ENCODE peak calls at places on chromosomes 12 and 14, in six cellular contexts. J is ascending aorta, K is tibial artery, F is cardiac muscle cell, U is IMR-90, G is spleen. B is an unnamed sample.

GRCh38 chr14:56487761-56488160 is 91.8 kb upstream of the TMEM260 start:
- DNase-seq in J (no peak), K (no peak), F (no peak), U (peak), G (no peak), B (no peak)

GRCh38 chr14:51095854-51096823 is 1.2 kb upstream of the TRIM9 start:
- DNase-seq in J (no peak), K (no peak), F (no peak), U (peak), G (no peak), B (no peak)

GRCh38 chr12:123233505-123234299 is 466 bp downstream of the MTRFR start:
- DNase-seq in J (no peak), K (no peak), F (no peak), U (no peak), G (no peak), B (no peak)

GRCh38 chr12:93062100-93062419 is 133.0 kb upstream of the EEA1 start:
- DNase-seq in J (no peak), K (no peak), F (no peak), U (no peak), G (no peak), B (no peak)

GRCh38 chr14:96512602-96513397 is 10.6 kb downstream of the PAPOLA start:
- DNase-seq in J (no peak), K (no peak), F (no peak), U (no peak), G (no peak), B (no peak)

GRCh38 chr12:96343347-96343954 is 56.8 kb downstream of the CDK17 start:
- DNase-seq in J (no peak), K (no peak), F (no peak), U (peak), G (no peak), B (no peak)

GRCh38 chr14:77660754-77661153 is 44.3 kb upstream of the SPTLC2 start:
- DNase-seq in J (no peak), K (no peak), F (no peak), U (no peak), G (no peak), B (no peak)

GRCh38 chr12:13472690-13473089 is 276.2 kb downstream of the EMP1 start:
- DNase-seq in J (no peak), K (no peak), F (no peak), U (peak), G (no peak), B (no peak)

GRCh38 chr14:77044776-77045569 is 16.5 kb upstream of the IRF2BPL start:
- DNase-seq in J (no peak), K (no peak), F (no peak), U (no peak), G (no peak), B (no peak)

GRCh38 chr14:35286707-35287106 is 5.5 kb upstream of the PSMA6 start:
- DNase-seq in J (no peak), K (no peak), F (no peak), U (no peak), G (no peak), B (no peak)

GRCh38 chr14:75088566-75089373 is 19.3 kb downstream of the ZC2HC1C start:
- DNase-seq in J (no peak), K (no peak), F (peak), U (peak), G (no peak), B (no peak)

GRCh38 chr14:76784881-76785280 is 23.6 kb downstream of the VASH1 start:
- DNase-seq in J (no peak), K (peak), F (peak), U (peak), G (peak), B (no peak)

GRCh38 chr12:45124485-45125155 is 73.7 kb upstream of the DBX2 start:
- DNase-seq in J (no peak), K (no peak), F (no peak), U (no peak), G (no peak), B (no peak)

GRCh38 chr12:30546121-30546520 is 149.5 kb downstream of the IPO8 start:
- DNase-seq in J (no peak), K (no peak), F (no peak), U (no peak), G (no peak), B (no peak)

GRCh38 chr12:51601241-51601640 is 10.2 kb downstream of the SCN8A start:
- DNase-seq in J (no peak), K (no peak), F (no peak), U (no peak), G (no peak), B (no peak)

GRCh38 chr12:51598156-51598555 is 7.1 kb downstream of the SCN8A start:
- DNase-seq in J (no peak), K (no peak), F (no peak), U (no peak), G (no peak), B (no peak)

DNA sequence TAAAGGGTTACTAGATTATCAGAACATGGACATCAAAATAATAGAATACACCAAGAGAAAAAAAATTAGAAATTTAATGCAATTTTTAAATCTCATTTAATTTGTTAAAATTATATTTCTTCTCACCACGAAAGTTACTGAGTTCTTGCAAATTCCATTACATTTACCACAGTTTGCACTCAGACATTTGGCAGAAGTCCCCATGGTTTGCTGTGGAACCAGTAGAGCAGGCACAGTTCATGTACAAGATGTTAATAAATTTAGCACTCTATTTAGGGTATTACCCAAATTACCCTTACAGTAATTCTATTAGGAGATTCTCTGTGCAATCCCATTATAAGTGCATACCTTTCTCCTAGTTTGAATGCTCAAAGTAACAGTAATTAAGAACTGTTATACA is 9.7 kb downstream of the SCN8A start:
- DNase-seq in J (no peak), K (no peak), F (no peak), U (no peak), G (no peak), B (no peak)
- TF ChIP-seq CTCF in J (no peak), K (no peak), F (no peak), U (no peak), G (no peak), B (no peak)

GRCh38 chr14:100899841-100900771 is 3.4 kb downstream of the RTL1 start:
- DNase-seq in J (no peak), K (peak), F (peak), U (no peak), G (peak), B (peak)
- TF ChIP-seq CTCF in J (no peak), K (no peak), F (no peak), U (no peak), G (no peak), B (no peak)

GRCh38 chr14:33123281-33123680 is 184.6 kb downstream of the NPAS3 start:
- DNase-seq in J (no peak), K (no peak), F (no peak), U (no peak), G (no peak), B (no peak)
- TF ChIP-seq CTCF in J (no peak), K (no peak), F (no peak), U (no peak), G (no peak), B (no peak)

GRCh38 chr12:111035578-111036301 is 115.4 kb upstream of the MYL2 start:
- DNase-seq in J (no peak), K (no peak), F (peak), U (no peak), G (peak), B (no peak)
- TF ChIP-seq CTCF in J (no peak), K (no peak), F (no peak), U (no peak), G (no peak), B (no peak)

GRCh38 chr12:14934511-14934910 is 3.8 kb downstream of the ERP27 start:
- DNase-seq in J (no peak), K (no peak), F (no peak), U (no peak), G (no peak), B (no peak)
- TF ChIP-seq CTCF in J (no peak), K (no peak), F (no peak), U (no peak), G (no peak), B (no peak)

GRCh38 chr14:61491876-61492440 is 170.6 kb downstream of the PRKCH start:
- DNase-seq in J (no peak), K (no peak), F (no peak), U (no peak), G (no peak), B (no peak)

GRCh38 chr14:61489527-61489926 is 168.1 kb downstream of the PRKCH start:
- DNase-seq in J (no peak), K (no peak), F (no peak), U (no peak), G (no peak), B (no peak)

GRCh38 chr14:61492474-61492873 is 171.1 kb downstream of the PRKCH start:
- DNase-seq in J (no peak), K (no peak), F (no peak), U (no peak), G (no peak), B (no peak)

GRCh38 chr14:61489932-61490331 is 168.6 kb downstream of the PRKCH start:
- DNase-seq in J (peak), K (no peak), F (no peak), U (no peak), G (no peak), B (no peak)

GRCh38 chr14:61491224-61491623 is 169.8 kb downstream of the PRKCH start:
- DNase-seq in J (no peak), K (no peak), F (no peak), U (no peak), G (no peak), B (no peak)
- TF ChIP-seq CTCF in J (no peak), K (no peak), F (no peak), U (no peak), G (no peak), B (no peak)

GRCh38 chr14:72928872-72929271 is 2.6 kb downstream of the DCAF4 start:
- DNase-seq in J (no peak), K (peak), F (no peak), U (no peak), G (peak), B (no peak)

GRCh38 chr14:72929316-72930080 is 3.2 kb downstream of the DCAF4 start:
- DNase-seq in J (no peak), K (no peak), F (no peak), U (no peak), G (peak), B (no peak)

GRCh38 chr14:72932893-72933292 is 6.6 kb downstream of the DCAF4 start:
- DNase-seq in J (no peak), K (no peak), F (no peak), U (no peak), G (peak), B (no peak)
- TF ChIP-seq CTCF in J (no peak), K (no peak), F (no peak), U (no peak), G (no peak), B (no peak)

DNA sequence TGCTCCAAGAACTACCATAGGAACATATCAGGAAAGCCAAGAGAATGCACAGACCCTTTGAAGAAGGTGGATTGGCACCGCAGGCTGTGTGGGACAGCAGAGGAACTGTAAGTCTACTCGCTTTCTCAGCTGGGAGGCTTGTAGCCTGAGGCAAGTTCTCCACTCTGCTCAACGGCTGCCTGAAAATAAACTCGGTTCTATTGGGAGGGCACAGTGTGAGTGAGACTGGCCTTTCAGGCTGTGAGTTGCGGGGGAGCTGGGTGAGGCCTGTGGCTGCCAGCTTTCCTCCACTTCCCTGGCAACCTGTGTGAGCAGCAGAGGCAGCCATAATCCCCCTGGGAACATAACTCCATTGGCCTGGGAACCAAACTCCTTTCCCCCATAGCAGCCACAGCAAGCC is 132.1 kb downstream of the ANKS1B start:
- DNase-seq in J (no peak), K (no peak), F (no peak), U (no peak), G (no peak), B (no peak)
- TF ChIP-seq CTCF in J (no peak), K (no peak), F (no peak), U (no peak), G (no peak), B (no peak)

DNA sequence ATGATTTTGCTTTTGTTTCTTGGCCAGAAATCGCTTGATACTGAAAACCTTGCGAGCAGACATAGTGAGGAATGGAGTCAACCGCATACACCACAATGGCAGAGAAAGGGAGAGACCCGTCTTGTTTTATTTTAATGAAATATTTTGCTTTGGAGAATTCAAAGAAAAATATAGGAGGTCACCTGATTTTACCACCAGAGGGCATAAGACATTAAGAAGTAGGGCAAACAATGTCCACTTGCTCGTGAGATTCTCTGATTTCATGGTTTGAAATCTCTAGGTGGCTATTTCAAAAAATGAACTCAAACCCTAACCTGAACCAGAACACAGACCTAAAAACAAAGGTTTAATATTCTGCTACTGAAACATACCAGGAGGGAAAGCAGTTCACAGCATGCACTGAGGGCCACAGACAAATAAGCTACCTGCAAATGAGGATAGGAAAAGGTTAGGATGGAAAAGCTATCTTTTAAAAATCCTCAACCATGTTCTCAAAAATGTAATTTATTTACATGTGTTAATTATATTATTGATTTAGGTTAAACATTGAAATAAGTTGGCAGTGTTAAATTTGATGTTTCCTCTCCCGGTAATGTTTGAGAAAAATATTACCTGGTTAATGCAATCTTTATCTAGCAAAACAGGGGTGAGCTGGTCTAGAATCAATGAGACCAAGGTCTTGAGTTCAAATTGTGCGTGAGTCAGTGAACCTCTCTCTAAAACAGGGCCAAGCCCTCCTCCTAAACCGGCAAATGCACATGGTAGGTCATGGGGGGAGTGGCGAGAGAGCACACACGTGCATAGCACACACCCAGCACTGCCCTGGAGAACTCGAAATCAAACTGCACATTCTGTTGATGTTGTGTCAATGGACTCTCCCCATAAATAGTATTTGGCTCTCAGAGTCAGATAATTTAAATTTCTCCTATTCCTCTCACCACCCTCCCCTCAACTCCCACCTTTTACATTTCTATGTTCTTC is 12.5 kb downstream of the IFNG-AS1 start:
- DNase-seq in J (no peak), K (no peak), F (peak), U (peak), G (no peak), B (no peak)
- TF ChIP-seq CTCF in J (no peak), K (no peak), F (peak), U (peak), G (no peak), B (peak)

B was measured in chondrocyte.